ENCODE peak calls at places on chromosomes 7 and 10, in six cellular contexts. One of them, this sample, is unnamed.
A peak's percentile ranks its signal among the peaks of the same experiment; 100 is the strongest.

GRCh38 chr7:94888542-94888941 is 18.9 kb upstream of the PPP1R9A start:
- DNase-seq in mammary epithelial cell: peak; percentile 8
- DNase-seq in HCT116: peak; percentile 34
- DNase-seq in globus pallidus: no peak
- DNase-seq in stimulated activated CD4-positive, alpha-beta T cell treated with anti-CD3 and anti-CD28 coated beads, Interleukin-2, amount 100 ng/mL, for 4 hours: no peak
- DNase-seq in activated CD8-positive, alpha-beta memory T cell treated with anti-CD3 and anti-CD28 coated beads for 4 hours: no peak
- DNase-seq in this sample: no peak

GRCh38 chr10:129935861-129936140 is 28.3 kb downstream of the EBF3 start:
- DNase-seq in mammary epithelial cell: no peak
- DNase-seq in HCT116: no peak
- DNase-seq in globus pallidus: no peak
- DNase-seq in stimulated activated CD4-positive, alpha-beta T cell treated with anti-CD3 and anti-CD28 coated beads, Interleukin-2, amount 100 ng/mL, for 4 hours: no peak
- DNase-seq in activated CD8-positive, alpha-beta memory T cell treated with anti-CD3 and anti-CD28 coated beads for 4 hours: no peak
- DNase-seq in this sample: no peak

GRCh38 chr7:71982847-71983246 is 429.3 kb downstream of the CALN1 start:
- DNase-seq in mammary epithelial cell: no peak
- DNase-seq in HCT116: no peak
- DNase-seq in globus pallidus: no peak
- DNase-seq in stimulated activated CD4-positive, alpha-beta T cell treated with anti-CD3 and anti-CD28 coated beads, Interleukin-2, amount 100 ng/mL, for 4 hours: no peak
- DNase-seq in activated CD8-positive, alpha-beta memory T cell treated with anti-CD3 and anti-CD28 coated beads for 4 hours: no peak
- DNase-seq in this sample: no peak

GRCh38 chr7:116665447-116665996 is 6.5 kb upstream of the MET start:
- DNase-seq in mammary epithelial cell: no peak
- DNase-seq in HCT116: no peak
- DNase-seq in globus pallidus: no peak
- DNase-seq in stimulated activated CD4-positive, alpha-beta T cell treated with anti-CD3 and anti-CD28 coated beads, Interleukin-2, amount 100 ng/mL, for 4 hours: no peak
- DNase-seq in activated CD8-positive, alpha-beta memory T cell treated with anti-CD3 and anti-CD28 coated beads for 4 hours: no peak
- DNase-seq in this sample: no peak

GRCh38 chr10:123517376-123517775 is 148.8 kb upstream of the GPR26 start:
- DNase-seq in mammary epithelial cell: no peak
- DNase-seq in HCT116: no peak
- DNase-seq in globus pallidus: no peak
- DNase-seq in stimulated activated CD4-positive, alpha-beta T cell treated with anti-CD3 and anti-CD28 coated beads, Interleukin-2, amount 100 ng/mL, for 4 hours: no peak
- DNase-seq in activated CD8-positive, alpha-beta memory T cell treated with anti-CD3 and anti-CD28 coated beads for 4 hours: no peak
- DNase-seq in this sample: no peak

GRCh38 chr10:30997536-30998252 is 34.0 kb downstream of the ZNF438 start:
- DNase-seq in mammary epithelial cell: no peak
- DNase-seq in HCT116: no peak
- DNase-seq in globus pallidus: no peak
- DNase-seq in stimulated activated CD4-positive, alpha-beta T cell treated with anti-CD3 and anti-CD28 coated beads, Interleukin-2, amount 100 ng/mL, for 4 hours: no peak
- DNase-seq in activated CD8-positive, alpha-beta memory T cell treated with anti-CD3 and anti-CD28 coated beads for 4 hours: no peak
- DNase-seq in this sample: no peak

GRCh38 chr7:55444786-55445185 is 79.6 kb downstream of the LANCL2 start:
- DNase-seq in mammary epithelial cell: no peak
- DNase-seq in HCT116: no peak
- DNase-seq in globus pallidus: no peak
- DNase-seq in stimulated activated CD4-positive, alpha-beta T cell treated with anti-CD3 and anti-CD28 coated beads, Interleukin-2, amount 100 ng/mL, for 4 hours: no peak
- DNase-seq in activated CD8-positive, alpha-beta memory T cell treated with anti-CD3 and anti-CD28 coated beads for 4 hours: no peak
- DNase-seq in this sample: no peak

GRCh38 chr7:85866540-85866939 is 679.7 kb upstream of the SEMA3D start:
- DNase-seq in mammary epithelial cell: no peak
- DNase-seq in HCT116: no peak
- DNase-seq in globus pallidus: no peak
- DNase-seq in stimulated activated CD4-positive, alpha-beta T cell treated with anti-CD3 and anti-CD28 coated beads, Interleukin-2, amount 100 ng/mL, for 4 hours: no peak
- DNase-seq in activated CD8-positive, alpha-beta memory T cell treated with anti-CD3 and anti-CD28 coated beads for 4 hours: no peak
- DNase-seq in this sample: no peak

GRCh38 chr7:48899932-48900331 is 24.4 kb upstream of the CDC14C start:
- DNase-seq in mammary epithelial cell: peak; percentile 65
- DNase-seq in HCT116: no peak
- DNase-seq in globus pallidus: no peak
- DNase-seq in stimulated activated CD4-positive, alpha-beta T cell treated with anti-CD3 and anti-CD28 coated beads, Interleukin-2, amount 100 ng/mL, for 4 hours: no peak
- DNase-seq in activated CD8-positive, alpha-beta memory T cell treated with anti-CD3 and anti-CD28 coated beads for 4 hours: no peak
- DNase-seq in this sample: no peak

GRCh38 chr7:117385340-117386124 is 41.8 kb downstream of the ASZ1 start:
- DNase-seq in mammary epithelial cell: peak; percentile 19
- DNase-seq in HCT116: peak; percentile 37
- DNase-seq in globus pallidus: peak; percentile 54
- DNase-seq in stimulated activated CD4-positive, alpha-beta T cell treated with anti-CD3 and anti-CD28 coated beads, Interleukin-2, amount 100 ng/mL, for 4 hours: no peak
- DNase-seq in activated CD8-positive, alpha-beta memory T cell treated with anti-CD3 and anti-CD28 coated beads for 4 hours: no peak
- DNase-seq in this sample: no peak

GRCh38 chr10:103781329-103782061 is 73.9 kb downstream of the SH3PXD2A start:
- DNase-seq in mammary epithelial cell: peak; percentile 99
- DNase-seq in HCT116: peak; percentile 26
- DNase-seq in globus pallidus: no peak
- DNase-seq in stimulated activated CD4-positive, alpha-beta T cell treated with anti-CD3 and anti-CD28 coated beads, Interleukin-2, amount 100 ng/mL, for 4 hours: no peak
- DNase-seq in activated CD8-positive, alpha-beta memory T cell treated with anti-CD3 and anti-CD28 coated beads for 4 hours: no peak
- DNase-seq in this sample: no peak

GRCh38 chr7:50475340-50475739 is 25.2 kb upstream of the FIGNL1 start:
- DNase-seq in mammary epithelial cell: no peak
- DNase-seq in HCT116: no peak
- DNase-seq in globus pallidus: no peak
- DNase-seq in stimulated activated CD4-positive, alpha-beta T cell treated with anti-CD3 and anti-CD28 coated beads, Interleukin-2, amount 100 ng/mL, for 4 hours: no peak
- DNase-seq in activated CD8-positive, alpha-beta memory T cell treated with anti-CD3 and anti-CD28 coated beads for 4 hours: no peak
- DNase-seq in this sample: no peak

GRCh38 chr7:33471636-33472242 is 342.4 kb downstream of the BBS9 start:
- DNase-seq in mammary epithelial cell: no peak
- DNase-seq in HCT116: no peak
- DNase-seq in globus pallidus: no peak
- DNase-seq in stimulated activated CD4-positive, alpha-beta T cell treated with anti-CD3 and anti-CD28 coated beads, Interleukin-2, amount 100 ng/mL, for 4 hours: no peak
- DNase-seq in activated CD8-positive, alpha-beta memory T cell treated with anti-CD3 and anti-CD28 coated beads for 4 hours: no peak
- DNase-seq in this sample: no peak

GRCh38 chr10:46550076-46550790 is 6.2 kb downstream of the GPRIN2 start:
- DNase-seq in mammary epithelial cell: no peak
- DNase-seq in HCT116: no peak
- DNase-seq in globus pallidus: no peak
- DNase-seq in stimulated activated CD4-positive, alpha-beta T cell treated with anti-CD3 and anti-CD28 coated beads, Interleukin-2, amount 100 ng/mL, for 4 hours: no peak
- DNase-seq in activated CD8-positive, alpha-beta memory T cell treated with anti-CD3 and anti-CD28 coated beads for 4 hours: no peak
- DNase-seq in this sample: no peak

GRCh38 chr7:2154121-2154520 is 78.6 kb downstream of the MAD1L1 start:
- DNase-seq in mammary epithelial cell: no peak
- DNase-seq in HCT116: no peak
- DNase-seq in globus pallidus: no peak
- DNase-seq in stimulated activated CD4-positive, alpha-beta T cell treated with anti-CD3 and anti-CD28 coated beads, Interleukin-2, amount 100 ng/mL, for 4 hours: no peak
- DNase-seq in activated CD8-positive, alpha-beta memory T cell treated with anti-CD3 and anti-CD28 coated beads for 4 hours: no peak
- DNase-seq in this sample: no peak

GRCh38 chr10:70528726-70529362 is 50.3 kb downstream of the PALD1 start:
- DNase-seq in mammary epithelial cell: peak; percentile 59
- DNase-seq in HCT116: peak; percentile 34
- DNase-seq in globus pallidus: no peak
- DNase-seq in stimulated activated CD4-positive, alpha-beta T cell treated with anti-CD3 and anti-CD28 coated beads, Interleukin-2, amount 100 ng/mL, for 4 hours: no peak
- DNase-seq in activated CD8-positive, alpha-beta memory T cell treated with anti-CD3 and anti-CD28 coated beads for 4 hours: no peak
- DNase-seq in this sample: no peak

GRCh38 chr7:135768990-135769389 is 20.4 kb upstream of the FAM180A start:
- DNase-seq in mammary epithelial cell: no peak
- DNase-seq in HCT116: no peak
- DNase-seq in globus pallidus: peak; percentile 54
- DNase-seq in stimulated activated CD4-positive, alpha-beta T cell treated with anti-CD3 and anti-CD28 coated beads, Interleukin-2, amount 100 ng/mL, for 4 hours: no peak
- DNase-seq in activated CD8-positive, alpha-beta memory T cell treated with anti-CD3 and anti-CD28 coated beads for 4 hours: no peak
- DNase-seq in this sample: peak; percentile 13

GRCh38 chr10:75428434-75429158 is 2.8 kb upstream of the LRMDA start:
- DNase-seq in mammary epithelial cell: peak; percentile 89
- DNase-seq in HCT116: no peak
- DNase-seq in globus pallidus: no peak
- DNase-seq in stimulated activated CD4-positive, alpha-beta T cell treated with anti-CD3 and anti-CD28 coated beads, Interleukin-2, amount 100 ng/mL, for 4 hours: no peak
- DNase-seq in activated CD8-positive, alpha-beta memory T cell treated with anti-CD3 and anti-CD28 coated beads for 4 hours: no peak
- DNase-seq in this sample: no peak

GRCh38 chr7:41855798-41856197 is 152.9 kb upstream of the INHBA start:
- DNase-seq in mammary epithelial cell: peak; percentile 47
- DNase-seq in HCT116: no peak
- DNase-seq in globus pallidus: no peak
- DNase-seq in stimulated activated CD4-positive, alpha-beta T cell treated with anti-CD3 and anti-CD28 coated beads, Interleukin-2, amount 100 ng/mL, for 4 hours: no peak
- DNase-seq in activated CD8-positive, alpha-beta memory T cell treated with anti-CD3 and anti-CD28 coated beads for 4 hours: no peak
- DNase-seq in this sample: no peak

GRCh38 chr10:35460852-35461460 is 124.6 kb downstream of the CCNY start:
- DNase-seq in mammary epithelial cell: no peak
- DNase-seq in HCT116: no peak
- DNase-seq in globus pallidus: no peak
- DNase-seq in stimulated activated CD4-positive, alpha-beta T cell treated with anti-CD3 and anti-CD28 coated beads, Interleukin-2, amount 100 ng/mL, for 4 hours: no peak
- DNase-seq in activated CD8-positive, alpha-beta memory T cell treated with anti-CD3 and anti-CD28 coated beads for 4 hours: no peak
- DNase-seq in this sample: no peak

GRCh38 chr7:47407136-47407535 is 174.8 kb downstream of the TNS3 start:
- DNase-seq in mammary epithelial cell: no peak
- DNase-seq in HCT116: no peak
- DNase-seq in globus pallidus: no peak
- DNase-seq in stimulated activated CD4-positive, alpha-beta T cell treated with anti-CD3 and anti-CD28 coated beads, Interleukin-2, amount 100 ng/mL, for 4 hours: no peak
- DNase-seq in activated CD8-positive, alpha-beta memory T cell treated with anti-CD3 and anti-CD28 coated beads for 4 hours: no peak
- DNase-seq in this sample: no peak

GRCh38 chr10:18822156-18822555 is 162.9 kb downstream of the ARL5B start:
- DNase-seq in mammary epithelial cell: no peak
- DNase-seq in HCT116: no peak
- DNase-seq in globus pallidus: no peak
- DNase-seq in stimulated activated CD4-positive, alpha-beta T cell treated with anti-CD3 and anti-CD28 coated beads, Interleukin-2, amount 100 ng/mL, for 4 hours: no peak
- DNase-seq in activated CD8-positive, alpha-beta memory T cell treated with anti-CD3 and anti-CD28 coated beads for 4 hours: no peak
- DNase-seq in this sample: no peak

GRCh38 chr10:131117416-131118212 is 193.9 kb downstream of the TCERG1L start:
- DNase-seq in mammary epithelial cell: no peak
- DNase-seq in HCT116: no peak
- DNase-seq in globus pallidus: no peak
- DNase-seq in stimulated activated CD4-positive, alpha-beta T cell treated with anti-CD3 and anti-CD28 coated beads, Interleukin-2, amount 100 ng/mL, for 4 hours: no peak
- DNase-seq in activated CD8-positive, alpha-beta memory T cell treated with anti-CD3 and anti-CD28 coated beads for 4 hours: no peak
- DNase-seq in this sample: no peak

GRCh38 chr10:124212702-124213101 is 119.3 kb upstream of the CHST15 start:
- DNase-seq in mammary epithelial cell: no peak
- DNase-seq in HCT116: no peak
- DNase-seq in globus pallidus: no peak
- DNase-seq in stimulated activated CD4-positive, alpha-beta T cell treated with anti-CD3 and anti-CD28 coated beads, Interleukin-2, amount 100 ng/mL, for 4 hours: no peak
- DNase-seq in activated CD8-positive, alpha-beta memory T cell treated with anti-CD3 and anti-CD28 coated beads for 4 hours: no peak
- DNase-seq in this sample: peak; percentile 72

GRCh38 chr10:21281173-21281572 is 244.3 kb downstream of the SKIDA1 start:
- DNase-seq in mammary epithelial cell: no peak
- DNase-seq in HCT116: no peak
- DNase-seq in globus pallidus: no peak
- DNase-seq in stimulated activated CD4-positive, alpha-beta T cell treated with anti-CD3 and anti-CD28 coated beads, Interleukin-2, amount 100 ng/mL, for 4 hours: no peak
- DNase-seq in activated CD8-positive, alpha-beta memory T cell treated with anti-CD3 and anti-CD28 coated beads for 4 hours: no peak
- DNase-seq in this sample: no peak

GRCh38 chr10:62182595-62182994 is 86.0 kb downstream of the RTKN2 start:
- DNase-seq in mammary epithelial cell: no peak
- DNase-seq in HCT116: no peak
- DNase-seq in globus pallidus: no peak
- DNase-seq in stimulated activated CD4-positive, alpha-beta T cell treated with anti-CD3 and anti-CD28 coated beads, Interleukin-2, amount 100 ng/mL, for 4 hours: no peak
- DNase-seq in activated CD8-positive, alpha-beta memory T cell treated with anti-CD3 and anti-CD28 coated beads for 4 hours: no peak
- DNase-seq in this sample: no peak

GRCh38 chr7:27994639-27995038 is 186.0 kb downstream of the JAZF1 start:
- DNase-seq in mammary epithelial cell: no peak
- DNase-seq in HCT116: no peak
- DNase-seq in globus pallidus: no peak
- DNase-seq in stimulated activated CD4-positive, alpha-beta T cell treated with anti-CD3 and anti-CD28 coated beads, Interleukin-2, amount 100 ng/mL, for 4 hours: no peak
- DNase-seq in activated CD8-positive, alpha-beta memory T cell treated with anti-CD3 and anti-CD28 coated beads for 4 hours: no peak
- DNase-seq in this sample: no peak